ENCODE peak calls at places on chromosomes 11 and 22, in six cellular contexts. T is NT2/D1; N is astrocyte of the cerebellum; W is CD4-positive, CD25-positive, alpha-beta regulatory T cell; S is endodermal cell; L is neuronal stem cell. K is an unnamed sample.

GRCh38 chr11:65003282-65003681 is 6.5 kb upstream of the BATF2 start:
- DNase-seq in T (no peak), N (no peak), W (no peak), S (peak), L (no peak), K (no peak)

GRCh38 chr11:63937713-63938480 is 905 bp upstream of the NAA40 start:
- DNase-seq in T (no peak), N (no peak), W (peak), S (peak), L (no peak), K (no peak)

GRCh38 chr11:12818333-12819015 is 144.3 kb downstream of the TEAD1 start:
- DNase-seq in T (no peak), N (no peak), W (no peak), S (no peak), L (no peak), K (no peak)

GRCh38 chr11:59403546-59403945 is 22.7 kb downstream of the OR5A2 start:
- DNase-seq in T (no peak), N (no peak), W (no peak), S (no peak), L (no peak), K (no peak)

GRCh38 chr11:113401718-113402117 is 14.1 kb downstream of the ANKK1 start:
- DNase-seq in T (no peak), N (no peak), W (no peak), S (no peak), L (no peak), K (peak)

GRCh38 chr22:45528046-45528445 is 25.4 kb downstream of the FBLN1 start:
- DNase-seq in T (no peak), N (no peak), W (no peak), S (no peak), L (no peak), K (no peak)

GRCh38 chr11:62669420-62670161 is 1.9 kb upstream of the UQCC3 start:
- DNase-seq in T (no peak), N (no peak), W (no peak), S (peak), L (no peak), K (no peak)

GRCh38 chr11:124740277-124740882 is 638 bp downstream of the NRGN start:
- DNase-seq in T (no peak), N (no peak), W (peak), S (peak), L (no peak), K (no peak)

GRCh38 chr11:104573431-104573830 is 324.8 kb downstream of the CASP12 start:
- DNase-seq in T (no peak), N (no peak), W (no peak), S (no peak), L (no peak), K (no peak)

GRCh38 chr11:119062779-119063178 is 4.8 kb upstream of the VPS11 start:
- DNase-seq in T (no peak), N (no peak), W (no peak), S (no peak), L (no peak), K (peak)

GRCh38 chr11:73397468-73398131 is 21.4 kb downstream of the RELT start:
- DNase-seq in T (no peak), N (no peak), W (no peak), S (peak), L (no peak), K (no peak)

GRCh38 chr11:73395297-73396208 is 19.4 kb downstream of the RELT start:
- DNase-seq in T (no peak), N (no peak), W (no peak), S (peak), L (no peak), K (no peak)

GRCh38 chr11:73394416-73395296 is 18.5 kb downstream of the RELT start:
- DNase-seq in T (no peak), N (no peak), W (no peak), S (peak), L (no peak), K (no peak)

GRCh38 chr11:73396985-73397384 is 20.8 kb downstream of the RELT start:
- DNase-seq in T (no peak), N (no peak), W (no peak), S (no peak), L (no peak), K (no peak)

GRCh38 chr11:73396251-73396930 is 20.2 kb downstream of the RELT start:
- DNase-seq in T (no peak), N (no peak), W (no peak), S (no peak), L (no peak), K (no peak)
- H3K4me3 ChIP-seq in T (no peak), N (no peak), W (no peak), S (no peak), L (no peak), K (no peak)

DNA sequence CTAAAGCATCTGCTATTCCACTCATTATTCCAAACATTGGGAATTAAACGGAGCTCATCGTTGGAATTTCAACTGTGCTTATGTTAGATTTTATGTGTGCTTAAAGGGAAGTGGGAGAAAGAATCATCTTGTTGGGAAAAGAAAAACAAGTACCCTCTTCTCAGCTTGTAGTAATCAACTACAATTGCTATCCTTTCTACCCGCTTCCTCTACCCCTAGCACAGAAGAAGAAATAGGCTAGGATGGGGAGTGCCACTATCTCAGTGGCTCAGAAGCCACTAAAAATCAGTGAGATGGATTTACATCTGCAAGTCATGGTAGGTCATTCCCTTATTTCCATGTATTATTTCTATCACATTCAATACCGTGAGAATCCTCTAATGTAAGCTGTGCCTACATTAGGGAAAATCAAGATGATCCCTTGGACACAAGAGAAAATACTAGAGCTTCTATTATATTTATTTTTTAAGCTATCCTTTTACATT is 97.9 kb upstream of the CD44 start:
- DNase-seq in T (no peak), N (no peak), W (peak), S (no peak), L (no peak), K (no peak)
- H3K4me3 ChIP-seq in T (no peak), N (no peak), W (peak), S (no peak), L (no peak), K (no peak)

DNA sequence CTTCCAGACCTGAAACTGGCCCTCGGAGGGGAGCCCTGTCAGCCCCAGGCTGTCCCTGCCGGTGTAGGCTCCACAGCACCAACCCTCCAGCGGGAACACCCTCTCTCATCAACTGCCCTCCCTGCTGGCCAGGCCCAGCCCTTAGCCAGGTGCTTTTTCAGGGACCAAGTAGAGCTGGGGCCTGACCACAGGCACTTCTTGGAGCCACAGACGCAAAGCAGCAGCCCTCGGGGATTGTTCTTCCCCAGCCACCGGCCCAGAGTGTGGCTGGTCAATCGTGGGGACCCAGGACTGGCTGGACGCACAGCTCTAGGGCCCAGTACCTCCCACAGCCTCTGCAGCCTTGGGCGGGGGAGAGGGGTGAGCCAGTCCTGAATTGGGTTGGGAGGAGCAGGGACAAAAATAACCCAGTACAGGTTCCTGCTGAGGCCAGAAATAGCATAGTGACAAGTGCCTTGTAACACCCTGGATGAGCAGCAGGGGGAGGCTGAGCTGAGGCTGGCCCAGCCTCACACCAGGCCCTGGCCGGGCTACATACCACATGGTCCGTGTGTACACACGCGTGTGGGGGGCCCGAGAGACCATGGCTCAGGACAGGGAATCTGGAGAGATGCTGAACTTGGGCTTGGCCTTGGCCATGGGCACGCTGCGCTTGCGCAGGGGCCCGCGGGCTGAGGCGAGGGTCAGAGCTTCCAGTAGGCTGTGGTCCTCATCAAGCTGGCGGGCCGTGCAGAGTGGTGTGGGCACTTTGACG is 2.0 kb downstream of the KCNJ11 start:
- DNase-seq in T (no peak), N (no peak), W (peak), S (peak), L (no peak), K (no peak)
- H3K4me3 ChIP-seq in T (no peak), N (no peak), W (no peak), S (no peak), L (no peak), K (no peak)

DNA sequence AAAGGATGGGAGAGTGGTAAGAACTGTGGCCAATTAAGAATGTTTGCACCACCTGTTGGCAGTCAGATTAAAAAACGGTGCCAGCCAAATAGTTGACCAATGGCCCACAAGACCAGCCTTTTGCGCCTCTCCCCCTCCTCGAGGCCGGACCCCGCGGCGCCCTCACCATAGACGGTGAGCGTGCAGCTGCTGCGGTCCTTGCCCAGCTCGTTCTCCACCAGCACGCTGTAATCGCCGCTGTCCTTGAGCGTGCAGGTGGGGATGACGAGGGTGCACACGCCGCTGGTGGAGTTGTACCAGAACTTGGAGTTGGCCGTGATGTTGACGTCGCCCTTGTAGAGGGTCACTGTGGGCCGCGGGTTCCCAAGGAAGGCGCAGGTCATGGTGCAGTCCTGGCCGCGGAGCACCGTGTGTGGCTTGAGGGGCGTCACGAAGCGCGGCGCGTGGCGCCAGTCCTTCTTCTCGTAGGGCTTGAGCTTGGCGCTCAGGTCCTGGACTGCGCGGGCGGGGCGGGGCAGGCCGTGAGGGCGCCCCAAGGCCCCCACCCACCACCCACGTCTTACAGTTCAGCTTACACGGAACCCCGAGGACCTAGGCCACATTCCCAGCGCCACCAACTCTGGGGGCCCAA is 7.2 kb downstream of the TMEM86A start:
- DNase-seq in T (no peak), N (no peak), W (peak), S (no peak), L (no peak), K (no peak)
- H3K4me3 ChIP-seq in T (no peak), N (peak), W (no peak), S (no peak), L (no peak), K (peak)

DNA sequence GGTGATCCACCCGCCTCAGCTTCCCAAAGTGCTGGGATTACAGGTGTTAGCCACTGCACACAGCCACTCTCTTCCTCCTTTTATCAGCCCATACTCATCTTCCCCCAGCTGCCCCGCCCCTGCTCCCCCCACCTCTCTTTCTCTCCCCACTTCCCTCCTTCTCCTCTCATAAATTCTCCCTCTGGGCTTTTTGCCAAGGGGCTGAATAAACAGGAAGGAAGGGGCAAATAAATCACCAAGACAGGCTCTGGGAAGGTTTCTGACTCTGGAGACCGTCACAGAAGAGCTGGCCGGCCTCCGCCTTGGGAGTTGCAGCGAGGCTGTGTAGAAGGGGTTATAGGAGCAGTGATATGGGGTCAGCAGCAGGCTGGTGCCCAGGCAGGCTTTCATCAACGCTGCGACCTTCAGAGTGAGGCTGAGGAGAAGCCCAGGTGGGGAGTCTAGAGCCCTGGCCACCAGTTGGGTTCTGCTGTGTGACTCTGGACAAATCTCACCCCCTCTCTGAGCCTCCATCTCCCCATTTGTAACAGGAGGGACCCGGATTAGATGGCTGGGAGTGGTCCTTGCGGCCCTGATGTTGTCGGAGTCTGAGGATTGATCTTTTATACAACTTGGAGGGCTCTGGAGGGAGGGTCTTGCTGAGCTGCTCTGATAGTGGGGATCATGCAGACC is 62.6 kb upstream of the RASD2 start:
- DNase-seq in T (no peak), N (peak), W (no peak), S (no peak), L (no peak), K (peak)
- H3K4me3 ChIP-seq in T (no peak), N (no peak), W (no peak), S (no peak), L (no peak), K (no peak)

GRCh38 chr11:8268530-8269461 is 5.1 kb upstream of the LMO1 start:
- DNase-seq in T (no peak), N (no peak), W (no peak), S (peak), L (peak), K (no peak)
- H3K4me3 ChIP-seq in T (peak), N (no peak), W (no peak), S (peak), L (peak), K (no peak)